ENCODE peak calls at places on chromosomes 11 and 22, in four cellular contexts. I is AG04450, G is left lung, F is OCI-LY7. P is an unnamed sample.

GRCh38 chr11:46700251-46701077 is at the start of the genes ARHGAP1 and ZNF408:
- DNase-seq in G (peak), F (peak), I (peak), P (peak)

GRCh38 chr11:70558651-70559050 is 160.3 kb downstream of the CTTN start:
- DNase-seq in I (no peak), G (no peak), F (no peak), P (no peak)

GRCh38 chr11:129209891-129210830 is 18.0 kb upstream of the ARHGAP32 start:
- DNase-seq in F (no peak), I (no peak), G (no peak), P (no peak)

GRCh38 chr11:86990079-86990478 is 34.9 kb upstream of the FZD4 start:
- DNase-seq in G (no peak), F (no peak), I (no peak), P (no peak)

GRCh38 chr11:110580571-110580970 is 131.7 kb downstream of the ARHGAP20 start:
- DNase-seq in I (no peak), G (no peak), F (no peak), P (no peak)

GRCh38 chr11:102389253-102389652 is 42.2 kb downstream of the BIRC2 start:
- DNase-seq in I (no peak), G (no peak), F (no peak), P (no peak)

GRCh38 chr22:47294222-47294532 is 531.7 kb downstream of the TBC1D22A start:
- DNase-seq in G (no peak), F (no peak), I (no peak), P (peak)

GRCh38 chr11:69910519-69911309 is 91.5 kb upstream of the FGF3 start:
- DNase-seq in I (no peak), F (no peak), G (no peak), P (no peak)

GRCh38 chr11:84671325-84672019 is 955.7 kb downstream of the DLG2 start:
- DNase-seq in F (no peak), I (no peak), G (no peak), P (no peak)

GRCh38 chr22:20585640-20586402 is 78.4 kb downstream of the MED15 start:
- DNase-seq in I (no peak), F (no peak), G (no peak), P (no peak)

GRCh38 chr11:68776442-68777235 is 25.3 kb upstream of the TESMIN start:
- DNase-seq in I (no peak), F (no peak), G (no peak), P (no peak)

GRCh38 chr11:119993732-119994131 is 144.2 kb downstream of the TRIM29 start:
- DNase-seq in G (no peak), I (no peak), F (no peak), P (no peak)

GRCh38 chr11:14136561-14136960 is 174.0 kb downstream of the SPON1 start:
- DNase-seq in I (no peak), F (no peak), G (no peak), P (no peak)

GRCh38 chr11:9820260-9820659 is 156.4 kb downstream of the SWAP70 start:
- DNase-seq in F (no peak), G (no peak), I (no peak), P (no peak)

GRCh38 chr11:559020-559620 is 1.4 kb downstream of the LMNTD2 start:
- DNase-seq in F (peak), I (no peak), G (no peak), P (no peak)

GRCh38 chr11:94768602-94769511 is 701 bp downstream of the AMOTL1 start:
- DNase-seq in G (peak), F (no peak), I (no peak), P (no peak)

GRCh38 chr11:95322546-95322945 is 91.5 kb upstream of the SESN3 start:
- DNase-seq in I (no peak), F (no peak), G (no peak), P (peak)

GRCh38 chr11:69253028-69253427 is 40.9 kb upstream of the MYEOV start:
- DNase-seq in I (peak), F (no peak), G (no peak), P (no peak)

GRCh38 chr11:125433454-125434121 is 62.5 kb downstream of the FEZ1 start:
- DNase-seq in G (no peak), I (no peak), F (peak), P (peak)

GRCh38 chr11:41784513-41785335 is 325.3 kb upstream of the LRRC4C start:
- DNase-seq in F (no peak), G (no peak), I (no peak), P (no peak)

GRCh38 chr22:32313532-32313931 is 44.1 kb upstream of the RFPL3 start:
- DNase-seq in G (no peak), F (no peak), I (no peak), P (no peak)

GRCh38 chr22:46043816-46044717 is 67.1 kb upstream of the WNT7B start:
- DNase-seq in G (peak), I (no peak), F (peak), P (no peak)

GRCh38 chr22:28051091-28051786 is 132.2 kb upstream of the PITPNB start:
- DNase-seq in I (no peak), G (no peak), F (no peak), P (no peak)

GRCh38 chr22:28051787-28052356 is 132.8 kb upstream of the PITPNB start:
- DNase-seq in F (peak), G (peak), I (no peak), P (no peak)

GRCh38 chr22:28052818-28053217 is 133.8 kb upstream of the PITPNB start:
- DNase-seq in I (no peak), G (no peak), F (no peak), P (no peak)

GRCh38 chr22:28054622-28054871 is 135.5 kb upstream of the PITPNB start:
- DNase-seq in I (no peak), G (no peak), F (no peak), P (no peak)

DNA sequence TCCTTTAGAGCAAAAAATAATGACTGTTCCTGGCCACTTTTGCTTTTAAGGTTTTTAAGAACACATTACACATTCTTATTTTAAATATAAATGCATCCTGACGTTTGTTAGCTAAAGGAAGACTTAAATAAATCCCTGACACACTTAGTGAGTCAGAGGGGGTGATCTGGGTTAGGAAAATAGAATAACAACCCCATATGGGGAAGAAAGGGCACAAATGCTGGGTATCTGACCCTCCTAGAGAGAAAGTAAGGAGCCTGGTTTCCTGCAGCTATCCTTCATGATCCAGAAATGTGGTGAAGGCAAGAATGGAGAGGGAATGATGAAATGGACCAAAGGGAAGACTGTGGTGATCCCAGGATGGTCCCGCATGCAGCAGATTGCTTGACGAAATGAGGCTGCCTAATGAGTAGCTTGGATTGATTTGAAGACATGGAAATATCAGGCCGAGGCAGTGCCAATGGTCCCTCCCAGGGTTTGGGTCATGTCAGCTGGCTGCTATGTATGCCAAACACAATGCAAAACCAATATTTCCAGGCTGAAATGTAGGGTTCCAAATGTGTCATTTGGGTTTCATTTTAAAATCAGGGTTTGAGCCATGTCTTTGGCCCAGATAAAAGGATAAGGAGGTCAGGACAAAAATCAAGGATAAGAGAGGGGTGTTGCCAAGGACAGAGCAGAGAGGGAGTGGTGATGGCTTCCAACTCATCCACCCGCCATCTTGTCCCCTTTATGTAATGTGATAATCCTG is 135.0 kb upstream of the PITPNB start:
- DNase-seq in G (no peak), I (no peak), F (no peak), P (peak)
- H3K4me3 ChIP-seq in G (no peak), I (no peak), F (no peak), P (no peak)

DNA sequence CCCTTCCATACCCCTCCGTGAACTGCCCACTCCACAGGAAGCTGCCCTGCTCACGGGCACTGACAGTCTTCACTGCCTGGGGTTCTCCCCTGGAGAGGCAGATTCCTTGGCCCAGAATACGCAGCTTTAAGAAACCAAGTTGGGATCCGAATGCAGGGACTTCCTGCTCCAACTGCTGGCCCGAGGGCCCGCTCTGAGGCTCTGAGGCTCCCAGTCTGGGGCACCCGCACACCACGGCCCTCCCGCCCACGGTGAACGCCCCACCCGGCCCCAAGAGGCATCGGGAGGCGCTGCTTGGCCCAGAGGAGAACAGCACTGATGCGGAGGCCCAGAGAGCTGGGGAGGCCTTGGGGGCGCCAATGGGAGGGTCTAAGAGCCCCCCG is 42.3 kb downstream of the IGF2 start:
- DNase-seq in I (no peak), G (no peak), F (no peak), P (no peak)
- H3K4me3 ChIP-seq in I (no peak), G (no peak), F (no peak), P (no peak)

DNA sequence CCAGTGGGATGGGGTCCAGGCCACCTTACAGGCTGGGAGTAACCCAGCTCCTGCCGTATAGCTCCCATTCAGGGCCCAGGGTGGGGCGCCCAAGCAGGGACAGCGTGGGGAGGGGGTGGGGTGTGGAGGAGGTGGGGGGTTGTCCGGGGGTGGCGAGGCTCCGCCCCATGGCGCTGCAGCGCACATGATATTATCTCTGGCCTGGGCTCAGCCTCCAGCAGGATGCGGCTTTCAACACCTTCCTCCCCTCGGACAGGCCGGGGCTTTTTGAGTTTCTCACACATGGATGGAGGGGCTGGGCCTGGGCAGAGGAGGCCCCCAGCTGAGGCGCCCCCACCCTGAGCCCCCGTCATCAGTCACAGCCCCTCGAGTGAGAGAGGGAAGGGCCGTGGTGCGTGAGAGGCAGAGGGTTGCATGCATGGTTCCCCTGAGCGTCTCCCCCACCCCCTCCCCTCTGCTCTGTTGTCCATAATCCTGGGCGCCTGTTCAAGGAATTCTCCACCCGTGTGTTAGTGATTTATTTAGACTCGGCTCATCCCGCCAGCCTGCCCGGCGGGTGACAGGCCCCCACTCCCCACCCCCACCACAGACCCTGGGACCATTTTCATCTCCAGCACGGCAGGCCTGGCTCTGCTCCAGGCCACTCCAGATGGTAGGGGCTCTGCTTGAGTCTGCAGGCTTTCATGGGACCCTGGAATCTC is 44.9 kb downstream of the WNT11 start:
- DNase-seq in I (no peak), G (no peak), F (no peak), P (peak)
- H3K4me3 ChIP-seq in I (no peak), G (no peak), F (no peak), P (no peak)

GRCh38 chr11:123235687-123236261 is 40.7 kb upstream of the CLMP start:
- DNase-seq in F (no peak), G (peak), I (no peak), P (peak)
- H3K4me3 ChIP-seq in F (no peak), G (no peak), I (no peak), P (no peak)

DNA sequence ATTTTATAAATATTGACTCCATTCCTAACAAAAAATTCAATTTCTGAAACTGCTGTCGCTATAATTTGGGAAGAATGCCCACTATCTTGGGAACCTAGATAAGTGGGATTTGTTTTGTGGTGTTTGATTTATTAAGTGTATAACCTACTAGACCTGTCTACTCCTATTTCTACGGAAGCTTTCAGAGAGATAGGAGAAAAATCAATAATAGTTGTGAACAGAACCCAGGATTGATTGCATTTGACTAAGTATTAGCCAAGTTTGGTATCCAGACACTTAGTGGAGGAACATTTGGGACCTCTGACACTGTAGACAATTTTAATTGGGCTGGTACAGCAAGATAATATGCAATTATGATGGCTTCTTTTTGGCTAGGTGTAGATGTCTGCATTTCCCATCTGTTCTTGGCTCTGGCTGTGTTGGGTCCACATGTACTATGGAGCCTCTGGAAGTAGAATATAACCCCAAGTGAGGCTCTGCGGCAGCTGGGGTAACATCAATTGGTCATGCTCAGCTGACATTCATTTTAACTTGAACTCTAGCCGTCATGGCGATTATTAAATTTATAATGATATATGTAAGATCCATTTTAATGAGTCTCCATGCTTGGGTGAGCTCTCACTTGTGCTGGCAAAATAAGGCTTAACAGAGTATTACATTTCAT is 111.5 kb upstream of the E2F8 start:
- DNase-seq in I (no peak), G (no peak), F (no peak), P (no peak)
- H3K4me3 ChIP-seq in I (no peak), G (no peak), F (no peak), P (no peak)

GRCh38 chr22:44666207-44666585 is 35.8 kb upstream of the PRR5 start:
- DNase-seq in I (no peak), G (no peak), F (no peak), P (no peak)

GRCh38 chr22:44668190-44668885 is 33.7 kb upstream of the PRR5 start:
- DNase-seq in G (no peak), I (no peak), F (no peak), P (no peak)

GRCh38 chr22:44668886-44669724 is 32.9 kb upstream of the PRR5 start:
- DNase-seq in I (no peak), G (no peak), F (no peak), P (no peak)

GRCh38 chr22:44667276-44667675 is 34.7 kb upstream of the PRR5 start:
- DNase-seq in F (no peak), G (no peak), I (no peak), P (no peak)

GRCh38 chr22:44667829-44668189 is 34.2 kb upstream of the PRR5 start:
- DNase-seq in I (no peak), F (no peak), G (no peak), P (no peak)
- H3K4me3 ChIP-seq in I (peak), F (no peak), G (peak), P (no peak)

GRCh38 chr11:116193321-116194114 is 579.3 kb downstream of the BUD13 start:
- DNase-seq in F (no peak), G (peak), I (peak), P (no peak)

GRCh38 chr11:116190861-116191260 is 581.9 kb downstream of the BUD13 start:
- DNase-seq in I (no peak), G (no peak), F (no peak), P (no peak)

GRCh38 chr11:116194156-116194904 is 578.5 kb downstream of the BUD13 start:
- DNase-seq in F (no peak), I (no peak), G (no peak), P (no peak)

GRCh38 chr11:116190206-116190605 is 582.6 kb downstream of the BUD13 start:
- DNase-seq in I (no peak), G (no peak), F (no peak), P (no peak)

DNA sequence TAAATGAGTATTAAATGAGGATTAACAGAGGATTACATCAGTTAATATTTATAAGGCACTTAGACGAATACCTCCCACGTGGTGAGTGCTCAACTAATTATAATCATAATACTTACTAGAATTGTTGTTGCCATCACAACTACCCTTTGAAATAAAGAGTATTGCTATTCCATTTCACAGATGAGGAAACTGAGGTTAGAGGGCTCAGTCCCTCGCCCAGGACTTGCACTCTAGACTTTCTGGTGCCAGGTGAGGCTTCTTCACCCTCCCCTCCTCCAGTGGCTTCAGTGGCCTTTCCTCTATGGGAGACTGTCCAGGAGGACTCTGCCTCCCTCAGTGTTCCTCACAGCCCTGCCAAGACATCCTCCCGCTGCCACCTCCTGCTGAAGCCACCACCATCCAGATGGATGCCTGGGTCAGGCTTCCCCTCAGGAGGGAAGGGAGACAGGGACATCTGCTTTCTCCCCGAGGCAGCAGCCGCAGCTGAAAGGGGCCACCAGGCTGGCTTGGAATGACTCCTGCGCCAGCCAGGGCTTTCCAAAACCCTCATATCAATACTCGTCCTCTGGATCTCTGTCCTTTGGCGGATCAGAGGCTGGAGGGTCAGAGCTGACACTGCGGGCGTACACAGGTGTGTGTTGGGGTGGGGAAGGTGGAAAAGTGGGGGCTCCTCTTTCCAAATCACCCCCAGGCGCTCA is 580.1 kb downstream of the BUD13 start:
- DNase-seq in I (no peak), F (no peak), G (no peak), P (no peak)
- H3K4me3 ChIP-seq in I (peak), F (no peak), G (peak), P (peak)